ENCODE peak calls at places on chromosome 19, in nine cellular contexts. Y, Q, N, X, K, P, R, L and A are unnamed samples. For H3K27me3, the result is how much of the 10 kb centered on the place peaks cover.

GRCh38 chr19:5487222-5487621 is 32.0 kb downstream of the ZNRF4 start:
- DNase-seq in Y (no peak), Q (no peak), N (no peak), X (no peak), K (no peak), P (no peak), R (no peak), L (no peak), A (no peak)

GRCh38 chr19:51366050-51366998 is at the start of gene ETFB:
- DNase-seq in Y (peak), Q (peak), N (peak), X (peak), K (peak), P (peak), R (peak), L (peak), A (peak)

GRCh38 chr19:12772323-12772722 is 3.0 kb downstream of the HOOK2 start:
- DNase-seq in Y (no peak), Q (no peak), N (no peak), X (no peak), K (no peak), P (no peak), R (no peak), L (no peak), A (no peak)

GRCh38 chr19:18265611-18265981 is 8.7 kb downstream of the IQCN start:
- DNase-seq in Y (no peak), Q (no peak), N (no peak), X (no peak), K (no peak), P (no peak), R (no peak), L (no peak), A (no peak)

GRCh38 chr19:15123900-15124299 is 16.7 kb downstream of the SYDE1 start:
- DNase-seq in Y (no peak), Q (no peak), N (no peak), X (peak), K (no peak), P (no peak), R (no peak), L (peak), A (no peak)

GRCh38 chr19:48784527-48784926 is 26.3 kb downstream of the BCAT2 start:
- DNase-seq in Y (no peak), Q (no peak), N (no peak), X (no peak), K (no peak), P (no peak), R (no peak), L (no peak), A (no peak)

GRCh38 chr19:17026706-17027427 is at the start of gene CPAMD8:
- DNase-seq in Y (no peak), Q (no peak), N (no peak), X (no peak), K (no peak), P (no peak), R (no peak), L (no peak), A (no peak)

GRCh38 chr19:58085348-58085875 is 12.6 kb downstream of the ZSCAN18 start:
- DNase-seq in Y (no peak), Q (no peak), N (no peak), X (no peak), K (no peak), P (no peak), R (no peak), L (no peak), A (no peak)

GRCh38 chr19:6711605-6712004 is 8.8 kb downstream of the C3 start:
- DNase-seq in Y (no peak), Q (no peak), N (no peak), X (peak), K (no peak), P (no peak), R (no peak), L (no peak), A (no peak)

GRCh38 chr19:6712231-6712630 is 8.2 kb downstream of the C3 start:
- DNase-seq in Y (no peak), Q (no peak), N (no peak), X (peak), K (no peak), P (no peak), R (no peak), L (no peak), A (no peak)

GRCh38 chr19:6714749-6715555 is 5.5 kb downstream of the C3 start:
- DNase-seq in Y (no peak), Q (no peak), N (no peak), X (peak), K (no peak), P (no peak), R (no peak), L (no peak), A (no peak)

GRCh38 chr19:6712692-6713670 is 7.5 kb downstream of the C3 start:
- DNase-seq in Y (no peak), Q (no peak), N (no peak), X (peak), K (no peak), P (no peak), R (no peak), L (no peak), A (no peak)

GRCh38 chr19:6713773-6714692 is 6.4 kb downstream of the C3 start:
- DNase-seq in Y (no peak), Q (no peak), N (no peak), X (peak), K (no peak), P (no peak), R (no peak), L (no peak), A (no peak)
- H3K27me3 ChIP-seq in Y (under half), Q (under half), N (under half), X (under half), K (under half), P (under half), R (under half), L (under half), A (under half)

DNA sequence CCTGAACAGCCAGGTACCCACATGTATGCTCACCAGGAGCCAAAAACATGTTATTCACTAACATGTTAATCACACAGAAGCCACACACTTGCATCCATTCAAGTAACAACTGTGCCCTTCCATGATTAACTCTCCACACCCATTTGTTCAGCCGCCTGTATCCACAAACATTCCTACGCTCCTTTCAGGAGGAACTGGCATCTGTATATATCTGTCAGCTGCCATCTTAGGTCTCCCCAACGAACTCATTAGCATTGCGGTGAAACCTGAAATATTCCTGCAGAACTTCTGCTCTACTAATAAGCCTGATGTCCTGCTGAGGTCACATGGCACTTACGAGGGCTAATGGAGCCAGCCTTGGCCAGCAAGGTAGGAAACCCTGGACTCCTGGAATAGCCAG is 33.0 kb downstream of the OLFM2 start:
- DNase-seq in Y (no peak), Q (no peak), N (no peak), X (no peak), K (no peak), P (no peak), R (no peak), L (no peak), A (no peak)
- H3K27me3 ChIP-seq in Y (under half), Q (under half), N (under half), X (under half), K (under half), P (under half), R (under half), L (under half), A (under half)

DNA sequence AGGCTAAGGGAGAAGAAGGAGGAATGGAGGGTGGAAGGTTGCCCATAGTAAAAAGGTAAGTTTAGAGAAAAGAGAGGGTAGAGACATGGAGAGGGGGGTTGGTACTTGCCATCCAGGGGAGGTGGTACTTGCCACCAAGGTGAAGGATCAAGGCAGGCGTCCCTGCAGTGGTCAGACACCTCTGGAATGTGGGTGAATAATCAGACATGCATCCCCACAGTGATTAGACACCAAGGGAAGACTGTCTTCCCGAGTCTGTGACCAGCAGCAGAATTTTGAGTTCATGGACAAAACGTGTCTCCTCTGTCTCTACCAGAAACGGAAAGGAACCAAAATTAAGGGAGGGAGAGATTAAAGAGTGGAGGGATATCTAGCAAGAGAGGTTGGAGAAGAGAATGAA is 27.1 kb upstream of the IGFL1 start:
- DNase-seq in Y (no peak), Q (no peak), N (no peak), X (no peak), K (no peak), P (no peak), R (no peak), L (no peak), A (no peak)
- H3K27me3 ChIP-seq in Y (under half), Q (under half), N (under half), X (under half), K (under half), P (under half), R (under half), L (under half), A (under half)

GRCh38 chr19:41929536-41930071 is 1.4 kb upstream of the ERFL start:
- DNase-seq in Y (no peak), Q (no peak), N (no peak), X (no peak), K (no peak), P (no peak), R (no peak), L (no peak), A (no peak)
- H3K27me3 ChIP-seq in Y (under half), Q (half or more), N (half or more), X (under half), K (under half), P (half or more), R (half or more), L (half or more), A (half or more)

GRCh38 chr19:49988433-49988832 is 27.5 kb upstream of the SIGLEC11 start:
- DNase-seq in Y (no peak), Q (peak), N (peak), X (no peak), K (no peak), P (no peak), R (peak), L (no peak), A (peak)
- H3K27me3 ChIP-seq in Y (under half), Q (under half), N (under half), X (under half), K (under half), P (under half), R (under half), L (under half), A (under half)

GRCh38 chr19:45595814-45596213 is 6.2 kb downstream of the GPR4 start:
- DNase-seq in Y (no peak), Q (no peak), N (no peak), X (no peak), K (no peak), P (no peak), R (peak), L (no peak), A (no peak)
- H3K27me3 ChIP-seq in Y (half or more), Q (under half), N (under half), X (under half), K (under half), P (under half), R (half or more), L (under half), A (under half)

GRCh38 chr19:46487802-46488445 is 7.7 kb downstream of the PNMA8B start:
- DNase-seq in Y (peak), Q (peak), N (peak), X (peak), K (peak), P (no peak), R (peak), L (peak), A (no peak)
- H3K27me3 ChIP-seq in Y (half or more), Q (under half), N (under half), X (under half), K (under half), P (under half), R (under half), L (under half), A (under half)